ENCODE peak calls at places on chromosome 3, in four cellular contexts. U is H9, R is AML-193, A is tibial artery. X is an unnamed sample.

GRCh38 chr3:49634736-49635135 is 39.4 kb upstream of the APEH start:
- DNase-seq in U (no peak), R (no peak), A (no peak), X (no peak)

GRCh38 chr3:37779289-37780152 is 82.2 kb upstream of the CTDSPL start:
- DNase-seq in U (no peak), R (peak; percentile 69), A (no peak), X (no peak)

GRCh38 chr3:5560199-5560598 is 372.7 kb downstream of the EDEM1 start:
- DNase-seq in U (no peak), R (no peak), A (no peak), X (no peak)

GRCh38 chr3:152365766-152366593 is 97.3 kb downstream of the MBNL1 start:
- DNase-seq in U (no peak), R (no peak), A (no peak), X (no peak)

GRCh38 chr3:135706758-135707375 is 258.7 kb upstream of the PPP2R3A start:
- DNase-seq in U (no peak), R (no peak), A (no peak), X (no peak)

GRCh38 chr3:163929253-163929652 is 1149.0 kb downstream of the SI start:
- DNase-seq in U (no peak), R (no peak), A (no peak), X (no peak)

GRCh38 chr3:182683335-182684257 is 109.7 kb upstream of the ATP11B start:
- DNase-seq in U (peak; percentile 73), R (peak; percentile 48), A (peak; percentile 47), X (no peak)

GRCh38 chr3:42701371-42702065 is 1.1 kb downstream of the HHATL start:
- DNase-seq in U (peak; percentile 85), R (peak; percentile 54), A (peak; percentile 35), X (peak; percentile 71)